ENCODE peak calls at places on chromosomes 13 and 19, in ten cellular contexts. N, A, W, S, E, Y, M, K, T and I are unnamed samples.

GRCh38 chr13:102774596-102775375 is 1.2 kb upstream of the TEX30 start:
- DNase-seq in N (no peak), A (no peak), W (no peak), S (no peak), E (no peak), Y (no peak), M (no peak), K (no peak), T (no peak), I (no peak)

GRCh38 chr19:45769821-45770191 is 754 bp upstream of the SIX5 start:
- DNase-seq in N (no peak), A (peak; percentile 60), W (peak; percentile 47), S (no peak), E (no peak), Y (peak; percentile 45), M (peak; percentile 73), K (peak; percentile 39), T (no peak), I (no peak)

GRCh38 chr13:98937911-98938381 is 39.9 kb downstream of the DOCK9 start:
- DNase-seq in N (no peak), A (no peak), W (no peak), S (peak; percentile 42), E (no peak), Y (no peak), M (no peak), K (no peak), T (no peak), I (peak; percentile 63)

GRCh38 chr19:13797870-13798269 is 2.6 kb downstream of the ZSWIM4 start:
- DNase-seq in N (peak; percentile 70), A (peak; percentile 34), W (peak; percentile 80), S (peak; percentile 63), E (peak; percentile 68), Y (no peak), M (no peak), K (peak; percentile 46), T (peak; percentile 93), I (peak; percentile 84)

GRCh38 chr19:30609656-30610270 is 237.6 kb downstream of the ZNF536 start:
- DNase-seq in N (no peak), A (no peak), W (no peak), S (no peak), E (no peak), Y (no peak), M (no peak), K (no peak), T (no peak), I (no peak)

GRCh38 chr19:54014920-54015560 is 23.6 kb downstream of the CACNG6 start:
- DNase-seq in N (no peak), A (no peak), W (no peak), S (no peak), E (no peak), Y (no peak), M (no peak), K (no peak), T (no peak), I (no peak)

GRCh38 chr19:33639034-33639681 is 17.4 kb downstream of the CHST8 start:
- DNase-seq in N (no peak), A (no peak), W (no peak), S (no peak), E (no peak), Y (no peak), M (no peak), K (no peak), T (no peak), I (no peak)

GRCh38 chr13:101474419-101474957 is 22.0 kb downstream of the ITGBL1 start:
- DNase-seq in N (peak; percentile 67), A (peak; percentile 18), W (no peak), S (peak; percentile 91), E (no peak), Y (no peak), M (no peak), K (peak; percentile 82), T (peak; percentile 93), I (peak; percentile 96)

GRCh38 chr13:61761690-61762089 is 346.0 kb upstream of the PCDH20 start:
- DNase-seq in N (no peak), A (no peak), W (no peak), S (no peak), E (no peak), Y (no peak), M (no peak), K (no peak), T (no peak), I (no peak)

GRCh38 chr19:10093295-10094186 is 7.4 kb downstream of the SHFL start:
- DNase-seq in N (no peak), A (no peak), W (no peak), S (no peak), E (no peak), Y (no peak), M (no peak), K (no peak), T (peak; percentile 18), I (no peak)

GRCh38 chr19:35272954-35273649 is 4.3 kb downstream of the USF2 start:
- DNase-seq in N (no peak), A (no peak), W (no peak), S (no peak), E (no peak), Y (no peak), M (no peak), K (no peak), T (no peak), I (no peak)

GRCh38 chr19:35225951-35226350 is 2.6 kb downstream of the FAM187B start:
- DNase-seq in N (no peak), A (no peak), W (no peak), S (no peak), E (no peak), Y (no peak), M (no peak), K (no peak), T (no peak), I (no peak)

GRCh38 chr13:21348771-21349170 is 110.3 kb downstream of the ZDHHC20 start:
- DNase-seq in N (no peak), A (no peak), W (no peak), S (no peak), E (no peak), Y (no peak), M (no peak), K (no peak), T (peak; percentile 47), I (no peak)

GRCh38 chr19:4748589-4748988 is 24.9 kb upstream of the DPP9 start:
- DNase-seq in N (no peak), A (no peak), W (no peak), S (no peak), E (no peak), Y (no peak), M (no peak), K (no peak), T (no peak), I (no peak)

GRCh38 chr13:45412274-45413049 is 5.7 kb downstream of the SLC25A30 start:
- DNase-seq in N (no peak), A (no peak), W (no peak), S (peak; percentile 62), E (no peak), Y (no peak), M (no peak), K (no peak), T (no peak), I (no peak)

GRCh38 chr13:34076319-34076718 is 258.4 kb downstream of the RFC3 start:
- DNase-seq in N (no peak), A (no peak), W (peak; percentile 69), S (no peak), E (no peak), Y (no peak), M (no peak), K (no peak), T (no peak), I (peak; percentile 4)

GRCh38 chr19:55005684-55006488 is 32.2 kb downstream of the GP6 start:
- DNase-seq in N (no peak), A (peak; percentile 63), W (peak; percentile 87), S (peak; percentile 46), E (peak; percentile 87), Y (no peak), M (no peak), K (peak; percentile 37), T (peak; percentile 1), I (peak; percentile 48)

GRCh38 chr19:7924651-7925170 is 1.2 kb downstream of the CTXN1 start:
- DNase-seq in N (no peak), A (no peak), W (no peak), S (no peak), E (no peak), Y (no peak), M (peak; percentile 57), K (no peak), T (no peak), I (no peak)

GRCh38 chr19:38648789-38649304 is 1.4 kb downstream of the ACTN4 start:
- DNase-seq in N (no peak), A (no peak), W (no peak), S (no peak), E (no peak), Y (no peak), M (no peak), K (no peak), T (no peak), I (no peak)
- TF ChIP-seq CTCF in N (no peak), A (no peak), W (no peak), S (no peak), E (no peak), Y (no peak), M (no peak), K (no peak), T (no peak), I (no peak)

GRCh38 chr19:51693246-51693645 is at the start of gene SPACA6:
- DNase-seq in N (no peak), A (no peak), W (no peak), S (no peak), E (no peak), Y (no peak), M (no peak), K (no peak), T (no peak), I (no peak)
- H3K4me3 ChIP-seq in N (peak within 1 kb of the TSS; percentile 92), A (no peak within 1 kb of the TSS), W (no peak within 1 kb of the TSS), S (peak within 1 kb of the TSS; percentile 30), E (no peak within 1 kb of the TSS), Y (peak within 1 kb of the TSS; percentile 100), M (no peak within 1 kb of the TSS), K (peak within 1 kb of the TSS; percentile 88), T (no peak within 1 kb of the TSS), I (peak within 1 kb of the TSS; percentile 84)

GRCh38 chr19:660793-661426 is 2.1 kb downstream of the RNF126 start:
- DNase-seq in N (no peak), A (no peak), W (no peak), S (no peak), E (no peak), Y (no peak), M (peak; percentile 92), K (no peak), T (no peak), I (no peak)
- TF ChIP-seq CTCF in N (no peak), A (no peak), W (no peak), S (no peak), E (no peak), Y (no peak), M (no peak), K (no peak), T (no peak), I (no peak)

DNA sequence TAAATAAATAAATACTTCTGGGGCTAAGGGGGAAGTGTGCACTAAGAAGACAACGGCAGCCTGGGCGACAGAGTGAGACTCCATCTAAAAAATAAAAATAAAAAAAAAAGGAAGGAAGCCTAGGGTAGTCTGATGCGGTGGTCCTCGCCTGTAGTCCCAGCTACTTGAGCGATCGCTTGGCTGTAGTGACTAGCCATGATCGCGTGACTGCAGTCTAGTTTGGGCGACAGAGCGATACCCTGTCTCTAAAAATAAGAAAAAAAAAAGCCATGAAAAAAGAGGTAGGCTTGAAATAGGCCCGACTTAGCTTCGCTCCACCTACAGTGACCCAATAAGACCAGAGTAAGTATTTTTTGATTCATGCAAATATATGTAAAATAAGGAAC is 661 bp upstream of the BABAM1 start:
- DNase-seq in N (no peak), A (no peak), W (no peak), S (no peak), E (no peak), Y (no peak), M (no peak), K (no peak), T (no peak), I (no peak)
- H3K4me3 ChIP-seq in N (no peak overlapping the region), A (no peak overlapping the region), W (no peak overlapping the region), S (no peak overlapping the region), E (no peak overlapping the region), Y (no peak overlapping the region), M (no peak overlapping the region), K (no peak overlapping the region), T (no peak overlapping the region), I (no peak overlapping the region)